ENCODE peak calls at places on chromosome 2, in four cellular contexts. One of them, this sample, is unnamed.

GRCh38 chr2:148914463-148914862 is 39.4 kb downstream of the KIF5C start:
- DNase-seq in GM12878: no peak
- DNase-seq in K562: no peak
- DNase-seq in HepG2: no peak
- DNase-seq in this sample: no peak

GRCh38 chr2:217945530-217945929 is 57.3 kb downstream of the TNS1 start:
- DNase-seq in GM12878: no peak
- DNase-seq in K562: no peak
- DNase-seq in HepG2: no peak
- DNase-seq in this sample: peak

GRCh38 chr2:47061989-47062678 is 93.0 kb downstream of the STPG4 start:
- DNase-seq in GM12878: no peak
- DNase-seq in K562: peak
- DNase-seq in HepG2: no peak
- DNase-seq in this sample: no peak

GRCh38 chr2:180010701-180011100 is 3.6 kb upstream of the CWC22 start:
- DNase-seq in GM12878: no peak
- DNase-seq in K562: no peak
- DNase-seq in HepG2: no peak
- DNase-seq in this sample: no peak

GRCh38 chr2:231666171-231667095 is 41.9 kb upstream of the PTMA start:
- DNase-seq in GM12878: peak
- DNase-seq in K562: peak
- DNase-seq in HepG2: peak
- DNase-seq in this sample: peak

GRCh38 chr2:232857158-232857563 is 12.9 kb upstream of the SNORC start:
- DNase-seq in GM12878: no peak
- DNase-seq in K562: no peak
- DNase-seq in HepG2: peak
- DNase-seq in this sample: no peak

GRCh38 chr2:148231858-148232257 is 211.0 kb downstream of the MBD5 start:
- DNase-seq in GM12878: no peak
- DNase-seq in K562: no peak
- DNase-seq in HepG2: peak
- DNase-seq in this sample: no peak

GRCh38 chr2:7604456-7604855 is 687.2 kb downstream of the RNF144A start:
- DNase-seq in GM12878: no peak
- DNase-seq in K562: no peak
- DNase-seq in HepG2: no peak
- DNase-seq in this sample: no peak

GRCh38 chr2:68429311-68429826 is 37.7 kb downstream of the FBXO48 start:
- DNase-seq in GM12878: no peak
- DNase-seq in K562: no peak
- DNase-seq in HepG2: no peak
- DNase-seq in this sample: no peak
- TF ChIP-seq NR2C2 in GM12878: no peak
- TF ChIP-seq NR2C2 in K562: no peak
- TF ChIP-seq NR2C2 in HepG2: no peak
- TF ChIP-seq NR2C2 in this sample: no peak

GRCh38 chr2:30866974-30867373 is 59.7 kb upstream of the CAPN13 start:
- DNase-seq in GM12878: no peak
- DNase-seq in K562: no peak
- DNase-seq in HepG2: no peak
- DNase-seq in this sample: no peak
- TF ChIP-seq ESRRA in GM12878: no peak
- TF ChIP-seq ESRRA in K562: no peak
- TF ChIP-seq ESRRA in HepG2: no peak
- TF ChIP-seq ESRRA in this sample: no peak

GRCh38 chr2:62457555-62457954 is 48.4 kb downstream of the TMEM17 start:
- DNase-seq in GM12878: no peak
- DNase-seq in K562: no peak
- DNase-seq in HepG2: no peak
- DNase-seq in this sample: no peak

GRCh38 chr2:62458206-62459035 is 47.6 kb downstream of the TMEM17 start:
- DNase-seq in GM12878: no peak
- DNase-seq in K562: no peak
- DNase-seq in HepG2: no peak
- DNase-seq in this sample: no peak

GRCh38 chr2:62459106-62459505 is 46.9 kb downstream of the TMEM17 start:
- DNase-seq in GM12878: no peak
- DNase-seq in K562: no peak
- DNase-seq in HepG2: no peak
- DNase-seq in this sample: no peak

GRCh38 chr2:62455957-62456692 is 49.9 kb downstream of the TMEM17 start:
- DNase-seq in GM12878: no peak
- DNase-seq in K562: no peak
- DNase-seq in HepG2: no peak
- DNase-seq in this sample: no peak

DNA sequence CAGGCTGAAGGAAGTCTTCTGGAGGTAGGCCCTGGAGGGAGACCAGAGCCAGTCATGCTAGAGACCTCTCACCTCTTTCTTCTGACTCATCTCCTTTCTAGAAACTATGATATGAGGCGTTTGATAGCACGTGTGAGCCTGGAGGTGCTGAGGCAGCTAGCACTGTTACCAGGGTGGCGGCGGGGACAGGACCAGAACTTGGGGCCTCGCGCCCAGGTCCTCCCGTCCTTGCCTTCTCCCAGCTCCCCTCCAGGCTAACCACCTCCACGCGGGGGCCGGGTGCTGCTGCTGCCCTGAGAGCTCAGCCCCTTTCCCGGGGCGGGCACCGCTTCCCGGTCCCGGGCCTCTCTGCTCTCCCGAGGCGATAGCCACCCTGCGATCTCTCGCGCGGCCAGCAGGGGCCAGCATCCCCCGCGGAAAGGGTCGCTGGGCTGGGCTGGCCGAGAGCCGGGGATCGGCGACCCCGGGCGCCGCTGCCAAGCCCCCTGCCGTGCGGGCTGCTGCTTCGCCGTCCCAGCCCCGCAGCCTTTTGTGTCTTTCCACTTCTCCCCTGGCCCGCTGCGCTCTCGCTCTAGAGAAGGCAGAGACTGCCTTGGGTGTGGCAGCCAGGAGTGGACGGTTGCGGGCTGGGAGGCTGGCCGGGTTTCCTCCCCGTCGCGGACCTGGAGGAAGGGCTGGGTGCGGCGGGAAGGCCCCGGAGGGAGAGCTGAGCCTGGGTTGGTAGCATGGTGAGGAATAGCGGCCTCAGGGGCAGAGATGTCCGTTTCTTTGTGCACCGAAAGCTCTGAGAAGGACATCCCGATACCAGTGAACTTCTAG is 49.1 kb downstream of the TMEM17 start:
- DNase-seq in GM12878: no peak
- DNase-seq in K562: peak
- DNase-seq in HepG2: peak
- DNase-seq in this sample: peak
- TF ChIP-seq NR2C2 in GM12878: no peak
- TF ChIP-seq NR2C2 in K562: peak
- TF ChIP-seq NR2C2 in HepG2: peak
- TF ChIP-seq NR2C2 in this sample: no peak

GRCh38 chr2:153106802-153107477 is 371.6 kb downstream of the RPRM start:
- DNase-seq in GM12878: peak
- DNase-seq in K562: no peak
- DNase-seq in HepG2: no peak
- DNase-seq in this sample: no peak

GRCh38 chr2:153115141-153115540 is 363.4 kb downstream of the RPRM start:
- DNase-seq in GM12878: no peak
- DNase-seq in K562: no peak
- DNase-seq in HepG2: no peak
- DNase-seq in this sample: no peak

GRCh38 chr2:153105829-153106578 is 372.6 kb downstream of the RPRM start:
- DNase-seq in GM12878: no peak
- DNase-seq in K562: no peak
- DNase-seq in HepG2: no peak
- DNase-seq in this sample: no peak

GRCh38 chr2:153109793-153110192 is 368.8 kb downstream of the RPRM start:
- DNase-seq in GM12878: no peak
- DNase-seq in K562: no peak
- DNase-seq in HepG2: no peak
- DNase-seq in this sample: no peak

DNA sequence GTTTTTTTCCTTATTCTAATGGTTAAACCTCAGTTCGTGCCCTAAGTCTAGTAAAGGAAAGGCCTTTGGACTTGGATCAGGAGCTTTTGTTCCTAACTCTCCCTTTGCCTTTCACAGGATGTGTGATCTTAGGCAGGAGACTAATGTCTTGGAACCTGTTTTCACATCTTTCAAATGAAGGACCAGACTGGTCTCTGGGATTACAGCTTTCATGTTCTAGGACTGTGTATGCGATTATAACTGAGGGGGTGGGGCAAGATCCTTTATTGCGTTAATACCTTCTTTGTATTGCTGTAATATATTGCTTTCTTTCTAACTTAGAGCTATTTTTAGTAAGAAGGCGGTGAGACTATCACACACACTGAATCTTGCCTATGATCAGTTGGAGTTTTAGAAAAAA is 368.1 kb downstream of the RPRM start:
- DNase-seq in GM12878: no peak
- DNase-seq in K562: no peak
- DNase-seq in HepG2: no peak
- DNase-seq in this sample: no peak
- TF ChIP-seq ESRRA in GM12878: no peak
- TF ChIP-seq ESRRA in K562: no peak
- TF ChIP-seq ESRRA in HepG2: no peak
- TF ChIP-seq ESRRA in this sample: no peak

GRCh38 chr2:49621014-49621413 is 466.7 kb upstream of the FSHR start:
- DNase-seq in GM12878: no peak
- DNase-seq in K562: no peak
- DNase-seq in HepG2: no peak
- DNase-seq in this sample: no peak

GRCh38 chr2:49619804-49620203 is 465.5 kb upstream of the FSHR start:
- DNase-seq in GM12878: no peak
- DNase-seq in K562: no peak
- DNase-seq in HepG2: peak
- DNase-seq in this sample: peak

GRCh38 chr2:49616800-49617199 is 462.5 kb upstream of the FSHR start:
- DNase-seq in GM12878: no peak
- DNase-seq in K562: no peak
- DNase-seq in HepG2: peak
- DNase-seq in this sample: no peak
- TF ChIP-seq NR2C2 in GM12878: no peak
- TF ChIP-seq NR2C2 in K562: no peak
- TF ChIP-seq NR2C2 in HepG2: no peak
- TF ChIP-seq NR2C2 in this sample: no peak

GRCh38 chr2:159281002-159281401 is 5.5 kb downstream of the WDSUB1 start:
- DNase-seq in GM12878: no peak
- DNase-seq in K562: no peak
- DNase-seq in HepG2: no peak
- DNase-seq in this sample: no peak
- TF ChIP-seq ESRRA in GM12878: no peak
- TF ChIP-seq ESRRA in K562: no peak
- TF ChIP-seq ESRRA in HepG2: no peak
- TF ChIP-seq ESRRA in this sample: no peak